ENCODE peak calls at places on chromosomes 1 and 21, in four cellular contexts. S is GM12878, W is HepG2, G is H1. R is an unnamed sample.

GRCh38 chr21:34820051-34820450 is 151.3 kb downstream of the CLIC6 start:
- DNase-seq in S (no peak), W (no peak), G (no peak), R (no peak)

GRCh38 chr1:235763962-235764361 is 102.7 kb downstream of the LYST start:
- DNase-seq in S (peak), W (no peak), G (no peak), R (no peak)

GRCh38 chr1:157948547-157949152 is 44.8 kb upstream of the KIRREL1 start:
- DNase-seq in S (no peak), W (peak), G (no peak), R (no peak)

GRCh38 chr1:115184951-115185331 is 95.6 kb upstream of the TSPAN2 start:
- DNase-seq in S (no peak), W (no peak), G (no peak), R (no peak)

GRCh38 chr1:209433649-209434031 is 149.9 kb upstream of the CAMK1G start:
- DNase-seq in S (no peak), W (no peak), G (no peak), R (no peak)

GRCh38 chr1:161072751-161073449 is 3.2 kb upstream of the ARHGAP30 start:
- DNase-seq in S (no peak), W (peak), G (no peak), R (no peak)

GRCh38 chr1:26767714-26768113 is 20.0 kb upstream of the PIGV start:
- DNase-seq in S (no peak), W (no peak), G (no peak), R (no peak)

GRCh38 chr1:202367200-202367742 is 18.8 kb downstream of the PPP1R12B start:
- DNase-seq in S (no peak), W (no peak), G (no peak), R (peak)

GRCh38 chr1:154736840-154737239 is 128.9 kb upstream of the ADAR start:
- DNase-seq in S (no peak), W (no peak), G (no peak), R (no peak)

GRCh38 chr1:229699613-229700242 is 73.7 kb downstream of the URB2 start:
- DNase-seq in S (no peak), W (no peak), G (no peak), R (no peak)

GRCh38 chr21:45260191-45260795 is 27.4 kb downstream of the POFUT2 start:
- DNase-seq in S (no peak), W (no peak), G (peak), R (peak)

GRCh38 chr21:44708213-44708865 is 3.0 kb downstream of the TSPEAR start:
- DNase-seq in S (no peak), W (no peak), G (peak), R (peak)

GRCh38 chr1:174769961-174770549 is 229.7 kb upstream of the CACYBP start:
- DNase-seq in S (peak), W (peak), G (no peak), R (peak)

GRCh38 chr21:45590726-45591618 is 48.7 kb upstream of the SLC19A1 start:
- DNase-seq in S (peak), W (no peak), G (no peak), R (no peak)

GRCh38 chr1:162899422-162900168 is 38.6 kb upstream of the CCDC190 start:
- DNase-seq in S (no peak), W (no peak), G (no peak), R (no peak)

GRCh38 chr1:56031011-56031410 is 548.4 kb downstream of the PLPP3 start:
- DNase-seq in S (no peak), W (no peak), G (no peak), R (no peak)

GRCh38 chr1:30184393-30185141 is 538.8 kb downstream of the MATN1 start:
- DNase-seq in S (no peak), W (no peak), G (peak), R (peak)

GRCh38 chr1:180231506-180232420 is 1.7 kb downstream of the LHX4 start:
- DNase-seq in S (no peak), W (no peak), G (peak), R (peak)

GRCh38 chr1:160006312-160006940 is 25.4 kb downstream of the PIGM start:
- DNase-seq in S (no peak), W (peak), G (peak), R (peak)

GRCh38 chr1:198934901-198935301 is 296.1 kb downstream of the PTPRC start:
- DNase-seq in S (peak), W (no peak), G (no peak), R (no peak)

GRCh38 chr1:186927884-186928283 is 99.1 kb downstream of the PLA2G4A start:
- DNase-seq in S (no peak), W (no peak), G (no peak), R (no peak)

GRCh38 chr1:25167269-25168192 is 64.8 kb downstream of the SYF2 start:
- DNase-seq in S (no peak), W (peak), G (peak), R (no peak)

GRCh38 chr21:26457817-26458216 is 115.3 kb downstream of the CYYR1 start:
- DNase-seq in S (no peak), W (no peak), G (no peak), R (no peak)

GRCh38 chr1:243882276-243882675 is 32.2 kb upstream of the AKT3 start:
- DNase-seq in S (no peak), W (no peak), G (no peak), R (no peak)

GRCh38 chr1:7579831-7580804 is 191.0 kb upstream of the VAMP3 start:
- DNase-seq in S (no peak), W (no peak), G (no peak), R (no peak)

GRCh38 chr1:164588388-164589341 is 29.7 kb downstream of the PBX1 start:
- DNase-seq in S (no peak), W (no peak), G (no peak), R (peak)

GRCh38 chr1:152514715-152515453 is 602 bp downstream of the CRCT1 start:
- DNase-seq in S (no peak), W (no peak), G (no peak), R (no peak)

GRCh38 chr1:58290685-58291372 is 255.7 kb downstream of the OMA1 start:
- DNase-seq in S (no peak), W (no peak), G (peak), R (no peak)

GRCh38 chr1:67685558-67686271 is 714 bp downstream of the GADD45A start:
- DNase-seq in S (no peak), W (no peak), G (peak), R (peak)

GRCh38 chr1:103250441-103250861 is 142.1 kb upstream of the COL11A1 start:
- DNase-seq in S (no peak), W (no peak), G (peak), R (no peak)

GRCh38 chr1:107963601-107964396 is 1.2 kb downstream of the VAV3 start:
- DNase-seq in S (peak), W (no peak), G (peak), R (peak)

GRCh38 chr1:68346192-68346808 is 103.5 kb downstream of the RPE65 start:
- DNase-seq in S (no peak), W (peak), G (no peak), R (peak)

GRCh38 chr1:161781995-161782394 is 15.9 kb downstream of the ATF6 start:
- DNase-seq in S (no peak), W (no peak), G (no peak), R (no peak)

GRCh38 chr1:14983277-14983676 is 170.3 kb upstream of the TMEM51 start:
- DNase-seq in S (no peak), W (no peak), G (peak), R (no peak)

GRCh38 chr1:178536844-178537371 is 24.0 kb downstream of the TEX35 start:
- DNase-seq in S (no peak), W (peak), G (no peak), R (no peak)

GRCh38 chr1:37038703-37039093 is 4.4 kb upstream of the GRIK3 start:
- DNase-seq in S (no peak), W (no peak), G (no peak), R (no peak)

GRCh38 chr1:11817192-11817591 is 11.2 kb downstream of the CLCN6 start:
- DNase-seq in S (no peak), W (no peak), G (no peak), R (no peak)
- TF ChIP-seq TAF1 in S (no peak), W (no peak), G (no peak), R (no peak)

GRCh38 chr1:74468982-74469603 is 43.3 kb downstream of the LRRC53 start:
- DNase-seq in S (no peak), W (peak), G (no peak), R (peak)
- TF ChIP-seq TCF12 in S (no peak), W (no peak), G (no peak), R (no peak)

DNA sequence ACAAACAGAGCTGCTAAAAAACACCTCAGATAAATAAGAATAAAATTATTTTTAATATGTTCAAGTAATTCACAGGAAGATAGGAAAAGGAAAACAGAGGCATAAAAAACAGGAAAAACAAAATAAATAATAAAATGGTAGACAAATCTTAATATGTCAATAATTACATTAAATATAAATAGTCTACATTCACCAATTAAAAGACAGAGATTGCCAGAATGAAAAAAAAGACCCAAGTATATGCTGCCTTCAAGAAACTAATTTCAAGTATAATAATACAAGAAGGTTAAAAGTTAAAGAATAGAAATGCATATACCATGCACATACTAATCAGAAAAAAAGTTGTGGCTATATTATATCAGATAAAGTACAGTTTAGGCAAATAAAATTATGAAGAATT is 1.9 kb downstream of the CYP2J2 start:
- DNase-seq in S (no peak), W (no peak), G (no peak), R (no peak)
- TF ChIP-seq CHD2 in S (no peak), W (no peak), G (no peak), R (no peak)

DNA sequence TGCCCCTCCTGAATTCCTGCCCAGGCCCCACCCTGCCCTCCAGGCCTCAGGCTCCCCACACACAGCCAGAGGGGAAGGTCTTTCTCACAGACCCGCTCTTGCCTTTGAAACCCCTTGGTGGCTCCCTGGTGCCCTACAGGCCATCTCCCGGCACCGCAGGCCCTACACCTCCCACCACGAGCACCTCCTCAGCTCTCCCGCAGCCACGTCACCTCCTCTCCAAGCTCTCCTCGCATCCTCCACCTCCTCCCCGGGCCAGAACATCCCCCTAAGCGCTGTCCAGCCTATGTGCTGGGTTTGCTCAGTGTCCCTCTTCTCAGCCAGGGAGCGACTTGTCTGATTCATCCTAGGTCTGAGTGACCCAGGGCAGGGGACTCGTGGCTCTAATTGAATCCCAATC is 66.4 kb downstream of the DMRTB1 start:
- DNase-seq in S (no peak), W (no peak), G (no peak), R (peak)
- TF ChIP-seq TAF1 in S (no peak), W (no peak), G (no peak), R (no peak)

GRCh38 chr1:206117151-206117948 is at the start of gene AVPR1B:
- DNase-seq in S (no peak), W (no peak), G (peak), R (peak)
- TF ChIP-seq TCF12 in S (no peak), W (no peak), G (no peak), R (no peak)

DNA sequence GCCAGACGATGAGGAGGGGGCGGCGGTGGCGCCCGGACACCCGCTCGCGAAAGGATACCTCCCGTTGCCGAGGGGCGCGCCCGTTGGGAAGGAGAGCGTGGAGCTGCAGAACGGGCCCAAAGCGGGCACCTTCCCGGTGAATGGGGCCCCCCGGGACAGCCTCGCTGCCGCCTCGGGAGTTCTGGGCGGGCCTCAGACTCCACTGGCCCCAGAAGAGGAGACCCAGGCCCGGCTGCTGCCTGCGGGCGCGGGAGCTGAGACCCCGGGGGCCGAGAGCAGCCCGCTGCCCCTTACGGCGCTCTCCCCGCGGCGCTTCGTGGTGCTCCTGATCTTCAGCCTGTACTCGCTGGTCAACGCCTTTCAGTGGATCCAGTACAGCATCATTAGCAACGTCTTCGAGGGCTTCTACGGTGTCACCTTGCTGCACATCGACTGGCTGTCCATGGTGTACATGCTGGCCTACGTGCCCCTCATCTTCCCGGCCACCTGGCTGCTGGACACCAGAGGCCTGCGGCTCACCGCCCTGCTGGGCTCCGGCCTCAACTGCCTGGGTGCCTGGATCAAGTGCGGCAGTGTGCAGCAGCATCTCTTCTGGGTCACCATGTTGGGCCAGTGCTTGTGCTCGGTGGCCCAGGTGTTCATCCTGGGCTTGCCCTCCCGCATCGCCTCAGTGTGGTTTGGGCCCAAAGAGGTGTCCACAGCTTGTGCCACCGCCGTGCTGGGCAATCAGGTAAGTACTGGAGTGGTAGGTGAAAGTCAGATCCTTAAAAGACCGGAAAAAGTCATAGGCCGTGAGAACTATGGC is 588 bp downstream of the FLVCR1 start:
- DNase-seq in S (no peak), W (peak), G (no peak), R (no peak)
- TF ChIP-seq CHD2 in S (no peak), W (no peak), G (no peak), R (no peak)

GRCh38 chr1:57254006-57254405 is 169.9 kb downstream of the DAB1 start:
- DNase-seq in S (no peak), W (no peak), G (no peak), R (no peak)
- TF ChIP-seq TAF1 in S (no peak), W (no peak), G (no peak), R (no peak)

GRCh38 chr1:44949286-44949685 is 37.1 kb downstream of the EIF2B3 start:
- DNase-seq in S (no peak), W (peak), G (no peak), R (no peak)

GRCh38 chr1:44945992-44946391 is 40.4 kb downstream of the EIF2B3 start:
- DNase-seq in S (no peak), W (no peak), G (no peak), R (peak)

GRCh38 chr1:44946720-44947059 is 39.7 kb downstream of the EIF2B3 start:
- DNase-seq in S (no peak), W (peak), G (no peak), R (no peak)

GRCh38 chr1:44947774-44948311 is 38.6 kb downstream of the EIF2B3 start:
- DNase-seq in S (no peak), W (peak), G (no peak), R (no peak)

DNA sequence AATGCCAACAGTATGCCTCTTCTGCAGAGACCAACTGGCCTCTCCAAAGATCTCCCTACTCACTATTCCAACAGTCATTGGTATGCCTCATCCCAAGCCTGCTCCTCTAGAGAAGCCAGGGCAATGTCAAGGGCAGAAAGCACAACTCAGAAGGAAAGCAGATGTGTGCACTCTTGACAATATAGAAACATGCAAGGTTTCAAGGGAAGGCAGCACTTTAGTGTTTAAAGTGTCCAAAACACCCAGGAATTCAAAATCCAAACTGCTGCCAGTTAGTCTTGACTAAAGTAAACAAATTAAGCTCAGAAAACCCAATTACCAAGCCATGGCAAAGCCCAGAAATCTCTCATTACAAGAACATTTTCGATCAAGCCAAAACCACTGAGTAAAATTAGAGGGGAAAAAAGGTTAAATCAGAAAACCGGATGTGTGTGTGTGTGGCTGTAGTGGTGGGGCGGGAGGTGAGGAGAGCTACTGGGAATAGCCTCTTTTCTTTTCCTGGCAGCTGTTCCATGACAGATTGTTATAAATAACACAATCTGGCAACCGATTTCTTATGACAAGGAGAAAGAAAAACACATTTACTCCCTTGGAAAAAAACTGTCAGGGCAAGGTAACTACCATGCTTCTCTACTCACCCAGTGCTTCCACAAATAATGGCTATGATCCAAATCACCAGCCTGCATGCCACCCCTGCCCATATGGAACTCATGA is 39.2 kb downstream of the EIF2B3 start:
- DNase-seq in S (no peak), W (no peak), G (no peak), R (peak)
- TF ChIP-seq TCF12 in S (no peak), W (no peak), G (no peak), R (peak)

R was measured in SK-N-SH.